ENCODE peak calls at places on chromosomes 3 and 15, in eight cellular contexts. W, P, B, S, Q, U, M and Z are unnamed samples.

GRCh38 chr3:64209866-64210609 is 15.2 kb downstream of the PRICKLE2 start:
- DNase-seq in M (peak; percentile 95), U (peak; percentile 84), B (peak; percentile 27), Q (peak; percentile 82), S (no peak), W (no peak), P (peak; percentile 73), Z (peak; percentile 92)

GRCh38 chr15:64209680-64210334 is 47.0 kb upstream of the PPIB start:
- DNase-seq in S (no peak), W (peak; percentile 21), U (no peak), Q (peak; percentile 42), B (no peak), P (no peak), M (no peak), Z (no peak)

GRCh38 chr3:118765636-118766305 is 268.9 kb downstream of the IGSF11 start:
- DNase-seq in Q (no peak), S (no peak), M (no peak), U (no peak), P (no peak), B (no peak), W (no peak), Z (no peak)

GRCh38 chr15:59299919-59300617 is 72.6 kb downstream of the MYO1E start:
- DNase-seq in M (peak; percentile 89), W (no peak), P (peak; percentile 38), S (peak; percentile 79), B (peak; percentile 66), U (peak; percentile 65), Q (peak; percentile 98), Z (peak; percentile 88)

GRCh38 chr15:98547741-98548166 is 100.6 kb upstream of the IGF1R start:
- DNase-seq in U (peak; percentile 39), S (no peak), Q (no peak), B (no peak), M (peak; percentile 78), W (peak; percentile 62), P (no peak), Z (no peak)

GRCh38 chr3:120689395-120689794 is 7.4 kb upstream of the HGD start:
- DNase-seq in P (no peak), W (no peak), M (no peak), B (no peak), U (no peak), Q (no peak), S (no peak), Z (no peak)

GRCh38 chr15:49024840-49025239 is 21.4 kb downstream of the SECISBP2L start:
- DNase-seq in P (no peak), U (no peak), B (no peak), W (no peak), Q (no peak), M (no peak), S (no peak), Z (no peak)

GRCh38 chr3:178880274-178880673 is 191.3 kb downstream of the ZMAT3 start:
- DNase-seq in U (no peak), Q (no peak), M (no peak), P (no peak), W (peak; percentile 40), S (no peak), B (no peak), Z (no peak)

GRCh38 chr15:35481992-35482391 is 64.0 kb downstream of the DPH6 start:
- DNase-seq in S (no peak), M (no peak), Q (peak; percentile 84), P (no peak), B (no peak), W (peak; percentile 16), U (no peak), Z (no peak)

GRCh38 chr3:134002326-134002725 is 27.4 kb downstream of the SLCO2A1 start:
- DNase-seq in S (no peak), U (no peak), Q (peak; percentile 87), M (no peak), W (no peak), B (no peak), P (no peak), Z (no peak)

GRCh38 chr3:153219147-153219546 is 57.1 kb downstream of the RAP2B start:
- DNase-seq in P (no peak), S (no peak), U (no peak), Q (peak; percentile 66), W (no peak), B (no peak), M (no peak), Z (no peak)

GRCh38 chr3:137771401-137772230 is 7.5 kb downstream of the SOX14 start:
- DNase-seq in B (no peak), W (peak; percentile 72), Q (no peak), P (no peak), S (no peak), U (no peak), M (no peak), Z (no peak)

GRCh38 chr3:64316971-64317370 is 91.7 kb upstream of the PRICKLE2 start:
- DNase-seq in W (no peak), B (no peak), P (no peak), S (no peak), U (no peak), M (no peak), Q (peak; percentile 72), Z (no peak)

GRCh38 chr3:78497025-78497424 is 1270.8 kb downstream of the ROBO1 start:
- DNase-seq in P (no peak), S (no peak), U (peak; percentile 22), M (no peak), W (no peak), B (no peak), Q (no peak), Z (no peak)

GRCh38 chr3:5479229-5479799 is 291.8 kb downstream of the EDEM1 start:
- DNase-seq in Q (no peak), B (peak; percentile 52), P (no peak), U (no peak), M (no peak), S (no peak), W (no peak), Z (no peak)

GRCh38 chr15:64847448-64847847 is 5.7 kb downstream of the PLEKHO2 start:
- DNase-seq in Q (no peak), M (peak; percentile 69), W (no peak), S (no peak), U (no peak), B (no peak), P (no peak), Z (peak; percentile 16)

GRCh38 chr3:30984855-30985793 is 90.7 kb upstream of the GADL1 start:
- DNase-seq in Q (peak; percentile 45), P (no peak), W (no peak), U (no peak), S (no peak), M (no peak), B (no peak), Z (no peak)

GRCh38 chr3:45665101-45665572 is 24.1 kb upstream of the SACM1L start:
- DNase-seq in P (no peak), U (peak; percentile 52), B (peak; percentile 70), Q (no peak), W (peak; percentile 75), M (no peak), S (peak; percentile 66), Z (no peak)

GRCh38 chr3:151201046-151201730 is 1.8 kb downstream of the GPR171 start:
- DNase-seq in B (no peak), S (no peak), U (no peak), P (no peak), Q (no peak), W (no peak), M (no peak), Z (no peak)

GRCh38 chr3:165507060-165507459 is 310.9 kb upstream of the SLITRK3 start:
- DNase-seq in B (no peak), S (no peak), M (no peak), Q (no peak), U (no peak), P (no peak), W (no peak), Z (no peak)

GRCh38 chr3:132289311-132289710 is 27.9 kb upstream of the ACP3 start:
- DNase-seq in S (no peak), W (no peak), U (no peak), P (no peak), Q (peak; percentile 11), M (no peak), B (no peak), Z (no peak)
- H3K4me1 ChIP-seq in S (no peaks in the 10 kb centered on the region), W (peaks cover 37% of the 10 kb centered on the region), U (no peaks in the 10 kb centered on the region), P (no peaks in the 10 kb centered on the region), Q (peaks cover 5% of the 10 kb centered on the region), M (no peaks in the 10 kb centered on the region), B (no peaks in the 10 kb centered on the region), Z (no peaks in the 10 kb centered on the region)

GRCh38 chr15:39580630-39581500 is at the start of gene THBS1:
- DNase-seq in S (peak; percentile 35), B (peak; percentile 70), U (peak; percentile 85), Q (peak; percentile 93), W (peak; percentile 98), P (peak; percentile 93), M (peak; percentile 97), Z (peak; percentile 92)
- H3K4me3 ChIP-seq in S (no peak within 1 kb of the TSS), B (peak within 1 kb of the TSS; percentile 65), U (peak within 1 kb of the TSS; percentile 64), Q (peak within 1 kb of the TSS; percentile 74), W (peak within 1 kb of the TSS; percentile 78), P (peak within 1 kb of the TSS; percentile 92), M (peak within 1 kb of the TSS; percentile 77), Z (peak within 1 kb of the TSS; percentile 29)

DNA sequence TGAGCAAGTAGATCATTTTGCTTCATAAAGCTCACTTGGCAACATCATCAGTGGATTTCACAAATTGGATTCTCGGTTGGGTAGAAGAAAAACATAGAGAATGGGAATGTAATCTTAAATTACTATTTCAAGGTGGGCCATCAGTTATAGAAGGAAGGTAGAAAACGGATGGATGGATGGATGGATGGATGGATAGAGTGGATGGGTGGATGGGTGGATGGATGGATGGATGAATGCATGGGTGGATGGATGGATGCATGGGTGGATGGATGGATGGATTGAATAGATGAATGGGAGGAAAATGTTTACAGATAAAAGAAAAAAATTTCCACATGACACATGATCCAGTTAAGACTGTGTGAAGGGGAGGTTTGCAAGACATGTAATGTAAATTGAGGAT is 159.7 kb downstream of the MEX3B start:
- DNase-seq in W (no peak), M (no peak), U (no peak), S (no peak), P (no peak), Q (no peak), B (no peak), Z (no peak)
- H3K27ac ChIP-seq in W (no peak overlapping the region), M (no peak overlapping the region), U (no peak overlapping the region), S (no peak overlapping the region), P (no peak overlapping the region), Q (no peak overlapping the region), B (no peak overlapping the region), Z (no peak overlapping the region)

GRCh38 chr3:127209840-127210653 is 17.1 kb downstream of the PRR23E start:
- DNase-seq in B (peak; percentile 16), P (no peak), W (no peak), M (peak; percentile 37), Q (no peak), S (no peak), U (no peak), Z (no peak)
- H3K4me1 ChIP-seq in B (no peaks in the 10 kb centered on the region), P (no peaks in the 10 kb centered on the region), W (no peaks in the 10 kb centered on the region), M (no peaks in the 10 kb centered on the region), Q (no peaks in the 10 kb centered on the region), S (no peaks in the 10 kb centered on the region), U (no peaks in the 10 kb centered on the region), Z (no peaks in the 10 kb centered on the region)

GRCh38 chr3:173173652-173174051 is 32.6 kb upstream of the SPATA16 start:
- DNase-seq in W (peak; percentile 24), B (no peak), S (no peak), Q (no peak), M (no peak), P (no peak), U (no peak), Z (no peak)
- H3K4me3 ChIP-seq in W (peak overlapping the region; percentile 8), B (no peak overlapping the region), S (no peak overlapping the region), Q (no peak overlapping the region), M (no peak overlapping the region), P (no peak overlapping the region), U (no peak overlapping the region), Z (no peak overlapping the region)

GRCh38 chr3:40248591-40248990 is 60.9 kb upstream of the EIF1B start:
- DNase-seq in Q (no peak), U (no peak), W (no peak), S (no peak), M (no peak), B (no peak), P (no peak), Z (no peak)
- H3K27ac ChIP-seq in Q (no peak overlapping the region), U (peak overlapping the region; percentile 42), W (no peak overlapping the region), S (no peak overlapping the region), M (no peak overlapping the region), B (no peak overlapping the region), P (no peak overlapping the region), Z (no peak overlapping the region)